ENCODE peak calls at places on chromosomes 5 and 9, in six cellular contexts. M is neuronal stem cell, Z is GM23248, Q is K562, C is adipocyte, B is HepG2. F is an unnamed sample. For H3K4me1, the result is how much of the 10 kb centered on the place peaks cover.

GRCh38 chr9:94717656-94718225 is 8.8 kb upstream of the AOPEP start:
- DNase-seq in M (no peak), Z (peak), Q (no peak), C (peak), B (no peak), F (peak)

GRCh38 chr9:121278535-121279169 is 10.7 kb downstream of the GSN start:
- DNase-seq in M (no peak), Z (peak), Q (peak), C (peak), B (no peak), F (peak)

GRCh38 chr9:91628892-91629291 is 205.3 kb upstream of the NFIL3 start:
- DNase-seq in M (no peak), Z (no peak), Q (no peak), C (no peak), B (no peak), F (no peak)

GRCh38 chr5:28548856-28549255 is 1510.5 kb upstream of the CDH9 start:
- DNase-seq in M (no peak), Z (no peak), Q (no peak), C (peak), B (no peak), F (no peak)

GRCh38 chr9:126347093-126347492 is 20.5 kb downstream of the MVB12B start:
- DNase-seq in M (no peak), Z (no peak), Q (no peak), C (no peak), B (no peak), F (no peak)

GRCh38 chr5:76576468-76576867 is 46.7 kb downstream of the F2RL2 start:
- DNase-seq in M (no peak), Z (no peak), Q (no peak), C (no peak), B (no peak), F (no peak)

GRCh38 chr5:135353952-135354721 is 44.9 kb downstream of the MACROH2A1 start:
- DNase-seq in M (no peak), Z (peak), Q (no peak), C (peak), B (no peak), F (no peak)

GRCh38 chr5:96017951-96018350 is 56.3 kb upstream of the ELL2 start:
- DNase-seq in M (no peak), Z (peak), Q (no peak), C (peak), B (peak), F (no peak)

GRCh38 chr5:131767891-131768290 is 28.9 kb downstream of the FNIP1 start:
- DNase-seq in M (no peak), Z (no peak), Q (no peak), C (no peak), B (no peak), F (no peak)

GRCh38 chr5:99061711-99062110 is 132.9 kb upstream of the CHD1 start:
- DNase-seq in M (no peak), Z (peak), Q (no peak), C (peak), B (no peak), F (no peak)

GRCh38 chr9:3181049-3181953 is 337.4 kb upstream of the PUM3 start:
- DNase-seq in M (peak), Z (peak), Q (peak), C (peak), B (peak), F (peak)

GRCh38 chr5:91016322-91016721 is 366.8 kb downstream of the ARRDC3 start:
- DNase-seq in M (no peak), Z (no peak), Q (no peak), C (no peak), B (no peak), F (no peak)

GRCh38 chr9:38486056-38486455 is 61.8 kb upstream of the IGFBPL1 start:
- DNase-seq in M (no peak), Z (no peak), Q (no peak), C (no peak), B (no peak), F (no peak)

GRCh38 chr9:105978336-105978735 is 284.0 kb downstream of the TMEM38B start:
- DNase-seq in M (no peak), Z (no peak), Q (no peak), C (no peak), B (no peak), F (no peak)

GRCh38 chr5:42573386-42573785 is 150.1 kb downstream of the GHR start:
- DNase-seq in M (no peak), Z (no peak), Q (no peak), C (no peak), B (no peak), F (no peak)

GRCh38 chr5:131270809-131271208 is 7.0 kb downstream of the CDC42SE2 start:
- DNase-seq in M (no peak), Z (peak), Q (no peak), C (peak), B (no peak), F (no peak)

GRCh38 chr5:151060742-151061141 is 20.1 kb downstream of the TNIP1 start:
- DNase-seq in M (no peak), Z (no peak), Q (no peak), C (no peak), B (no peak), F (no peak)
- H3K4me1 ChIP-seq in M (under half), Z (under half), Q (under half), C (half or more), B (under half), F (half or more)

GRCh38 chr5:83473344-83474169 is 2.0 kb downstream of the VCAN start:
- DNase-seq in M (peak), Z (peak), Q (peak), C (peak), B (no peak), F (peak)

GRCh38 chr5:83474170-83474796 is 2.7 kb downstream of the VCAN start:
- DNase-seq in M (peak), Z (peak), Q (peak), C (peak), B (peak), F (peak)

GRCh38 chr5:83474986-83475385 is 3.4 kb downstream of the VCAN start:
- DNase-seq in M (peak), Z (no peak), Q (no peak), C (peak), B (no peak), F (no peak)

GRCh38 chr5:83475540-83476469 is 4.3 kb downstream of the VCAN start:
- DNase-seq in M (no peak), Z (peak), Q (no peak), C (peak), B (peak), F (no peak)

GRCh38 chr5:83476470-83476817 is 4.9 kb downstream of the VCAN start:
- DNase-seq in M (no peak), Z (no peak), Q (no peak), C (no peak), B (no peak), F (no peak)
- H3K9ac ChIP-seq in M (no peak), Z (peak), Q (no peak), C (peak), B (no peak), F (no peak)

DNA sequence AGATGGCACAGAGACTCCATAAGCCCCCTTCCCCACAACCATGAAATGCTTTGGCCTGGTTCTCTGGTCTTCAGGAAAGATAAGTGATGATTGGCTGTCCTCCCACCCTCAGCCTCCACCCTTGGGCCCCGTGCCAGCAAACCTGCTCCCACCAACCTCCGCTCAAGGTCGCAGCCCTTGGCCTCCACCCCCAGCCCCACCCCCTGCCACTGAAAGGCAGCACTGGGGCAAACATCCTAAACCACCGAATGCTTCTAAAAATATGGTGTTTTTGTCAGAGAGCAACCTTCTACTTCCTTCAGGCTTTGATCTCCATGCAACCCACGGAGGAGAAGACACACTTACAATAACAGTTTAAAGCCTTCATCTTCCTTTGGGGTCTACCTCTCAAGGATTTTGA is 24.0 kb upstream of the TCF7 start:
- DNase-seq in M (no peak), Z (no peak), Q (no peak), C (no peak), B (no peak), F (no peak)
- H3K4me1 ChIP-seq in M (under half), Z (under half), Q (under half), C (under half), B (half or more), F (under half)

GRCh38 chr5:137822983-137823382 is 44.7 kb upstream of the MYOT start:
- DNase-seq in M (no peak), Z (no peak), Q (no peak), C (no peak), B (no peak), F (no peak)

GRCh38 chr5:137825165-137825564 is 42.5 kb upstream of the MYOT start:
- DNase-seq in M (no peak), Z (peak), Q (no peak), C (no peak), B (no peak), F (no peak)

GRCh38 chr5:137826067-137826466 is 41.6 kb upstream of the MYOT start:
- DNase-seq in M (no peak), Z (no peak), Q (no peak), C (no peak), B (no peak), F (no peak)

GRCh38 chr5:137819768-137820167 is 47.9 kb upstream of the MYOT start:
- DNase-seq in M (no peak), Z (no peak), Q (no peak), C (no peak), B (no peak), F (no peak)

DNA sequence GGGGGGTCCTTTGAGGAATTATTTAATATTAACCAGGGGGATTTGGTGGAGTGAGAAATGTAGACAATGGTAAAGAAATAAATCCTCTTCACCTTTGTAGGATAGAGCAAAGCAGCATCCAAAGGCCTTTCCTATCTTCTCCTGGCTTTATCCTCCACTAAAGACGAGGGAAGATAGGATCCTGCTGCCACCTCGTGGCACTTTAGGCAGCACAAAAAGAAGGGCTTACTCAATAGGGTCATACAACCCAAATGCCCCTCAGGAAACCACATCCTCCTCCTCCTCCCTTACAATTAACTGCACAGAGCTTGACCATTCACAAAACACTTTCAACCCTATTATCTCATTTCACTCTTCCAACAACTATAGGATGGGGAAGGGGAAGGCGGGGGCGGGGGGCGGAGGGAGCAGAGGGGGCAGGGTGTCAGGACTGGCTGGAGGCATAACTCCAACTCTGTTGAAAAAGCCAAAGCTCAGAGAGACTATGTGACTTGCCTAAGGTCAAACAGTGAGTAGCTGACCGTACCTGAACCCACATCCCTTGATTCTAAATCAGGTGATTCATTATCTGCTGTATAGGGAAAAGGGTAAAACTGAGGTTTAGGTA is 45.4 kb upstream of the MYOT start:
- DNase-seq in M (peak), Z (peak), Q (peak), C (peak), B (peak), F (peak)
- H3K9ac ChIP-seq in M (no peak), Z (no peak), Q (no peak), C (no peak), B (no peak), F (no peak)

DNA sequence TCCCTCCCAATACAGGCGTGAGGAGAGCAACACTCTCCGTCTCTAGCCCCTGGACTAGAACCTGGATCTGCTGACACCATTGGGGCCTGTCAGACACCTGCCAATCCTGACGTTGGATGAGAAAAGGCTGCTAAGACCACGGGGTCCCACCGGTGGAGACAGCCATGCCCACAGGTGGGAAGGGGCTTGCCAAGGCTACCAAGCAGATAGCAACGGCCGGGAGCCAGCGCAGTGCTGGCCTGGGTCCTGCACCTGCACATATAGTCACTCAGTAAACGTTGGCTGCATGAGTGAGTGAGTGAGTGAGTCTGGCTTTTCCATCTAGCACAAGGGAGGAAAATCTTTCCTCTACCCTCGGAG is 181.9 kb upstream of the PPP1R26 start:
- DNase-seq in M (no peak), Z (no peak), Q (no peak), C (no peak), B (no peak), F (no peak)
- H3K4me1 ChIP-seq in M (under half), Z (under half), Q (under half), C (under half), B (under half), F (under half)

DNA sequence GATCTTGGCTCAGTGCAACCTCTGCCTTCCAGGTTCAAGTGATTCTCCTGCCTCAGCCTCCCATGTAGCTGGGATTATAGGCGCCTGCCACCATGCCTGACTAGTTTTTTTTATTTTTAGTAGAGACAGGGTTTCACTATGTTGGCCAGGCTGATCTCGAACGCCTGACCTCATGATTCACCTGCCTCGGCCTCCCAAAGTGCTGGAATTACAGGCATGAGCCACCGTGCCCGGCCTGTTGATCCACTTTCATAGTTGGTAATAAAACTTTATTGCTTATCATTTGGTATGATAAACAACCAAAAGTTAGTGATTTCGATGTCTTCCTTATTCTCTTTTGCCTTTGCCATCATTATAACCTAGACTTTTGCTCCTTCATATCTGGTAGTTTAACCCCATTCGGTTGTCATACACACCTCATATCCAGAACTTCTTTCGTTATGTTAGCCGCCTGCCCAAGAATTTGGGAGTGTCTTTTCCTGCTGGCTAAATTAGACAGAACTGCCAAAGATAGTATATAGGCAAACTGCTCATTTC is 45.0 kb downstream of the UBE2R2 start:
- DNase-seq in M (no peak), Z (no peak), Q (no peak), C (no peak), B (no peak), F (no peak)
- H3K9ac ChIP-seq in M (no peak), Z (no peak), Q (no peak), C (no peak), B (no peak), F (no peak)

DNA sequence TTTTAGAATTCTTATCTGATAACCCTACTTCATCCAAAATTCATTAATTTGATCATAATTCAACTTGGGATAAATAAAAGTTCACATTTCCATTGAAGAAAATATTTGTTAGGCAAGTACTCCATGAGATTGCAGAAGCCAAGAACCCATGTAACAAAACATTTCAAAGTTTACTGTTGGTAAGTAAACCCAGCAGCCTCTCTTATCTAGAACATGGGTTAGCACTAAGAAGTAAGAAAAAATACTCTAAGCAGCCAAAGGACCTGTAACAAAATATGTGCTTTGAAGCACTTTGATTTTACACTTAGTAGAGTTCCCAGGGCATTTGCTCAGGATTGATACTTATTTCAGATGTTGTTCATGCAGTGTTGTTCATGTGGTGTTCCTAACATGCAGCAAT is 8.7 kb downstream of the MAP3K1 start:
- DNase-seq in M (no peak), Z (no peak), Q (no peak), C (no peak), B (no peak), F (no peak)
- H3K4me1 ChIP-seq in M (under half), Z (under half), Q (under half), C (under half), B (half or more), F (half or more)

GRCh38 chr5:8457187-8458037 is 588.5 kb downstream of the MTRR start:
- DNase-seq in M (no peak), Z (peak), Q (peak), C (no peak), B (peak), F (no peak)
- H3K9ac ChIP-seq in M (peak), Z (peak), Q (peak), C (peak), B (peak), F (no peak)

GRCh38 chr5:147439253-147439652 is 70.6 kb downstream of the DPYSL3 start:
- DNase-seq in M (no peak), Z (peak), Q (no peak), C (no peak), B (no peak), F (no peak)

GRCh38 chr5:147436596-147436995 is 73.3 kb downstream of the DPYSL3 start:
- DNase-seq in M (no peak), Z (no peak), Q (no peak), C (no peak), B (no peak), F (no peak)

GRCh38 chr5:147441191-147441695 is 68.6 kb downstream of the DPYSL3 start:
- DNase-seq in M (no peak), Z (no peak), Q (no peak), C (no peak), B (no peak), F (no peak)

GRCh38 chr5:147434049-147434448 is 75.8 kb downstream of the DPYSL3 start:
- DNase-seq in M (no peak), Z (no peak), Q (no peak), C (no peak), B (no peak), F (no peak)

GRCh38 chr5:147437161-147437596 is 72.7 kb downstream of the DPYSL3 start:
- DNase-seq in M (peak), Z (no peak), Q (no peak), C (no peak), B (no peak), F (no peak)
- H3K4me1 ChIP-seq in M (under half), Z (under half), Q (under half), C (under half), B (under half), F (under half)

GRCh38 chr5:69503144-69503488 is 10.5 kb downstream of the OCLN start:
- DNase-seq in M (no peak), Z (no peak), Q (peak), C (no peak), B (no peak), F (no peak)
- H3K9ac ChIP-seq in M (no peak), Z (no peak), Q (no peak), C (no peak), B (no peak), F (no peak)